ENCODE peak calls at places on chromosomes 5 and 9, in four cellular contexts. Y is AG04449; K is CD8-positive, alpha-beta T cell; L is astrocyte of the spinal cord. G is an unnamed sample.
A peak's percentile ranks its signal among the peaks of the same experiment; 100 is the strongest.

GRCh38 chr9:19799784-19800183 is 10.9 kb upstream of the SLC24A2 start:
- DNase-seq in Y (no peak), K (no peak), L (no peak), G (no peak)

GRCh38 chr5:132414634-132415377 is 45.3 kb downstream of the SLC22A5 start:
- DNase-seq in Y (no peak), K (no peak), L (peak; percentile 68), G (no peak)

GRCh38 chr9:133130721-133131244 is 9.7 kb upstream of the RALGDS start:
- DNase-seq in Y (no peak), K (peak; percentile 69), L (no peak), G (no peak)

GRCh38 chr9:14011799-14012560 is 302.0 kb downstream of the NFIB start:
- DNase-seq in Y (no peak), K (no peak), L (no peak), G (no peak)

GRCh38 chr5:40679998-40680681 is 425 bp downstream of the PTGER4 start:
- DNase-seq in Y (no peak), K (peak; percentile 42), L (no peak), G (no peak)

GRCh38 chr9:29609282-29609681 is 2036.0 kb upstream of the C9orf72 start:
- DNase-seq in Y (no peak), K (no peak), L (no peak), G (no peak)

GRCh38 chr9:81666123-81666522 is 23.2 kb downstream of the TLE1 start:
- DNase-seq in Y (no peak), K (no peak), L (no peak), G (no peak)

GRCh38 chr5:66960373-66961137 is 236.0 kb downstream of the CD180 start:
- DNase-seq in Y (no peak), K (no peak), L (peak; percentile 17), G (no peak)

GRCh38 chr9:77977210-77977611 is 54.4 kb downstream of the GNAQ start:
- DNase-seq in Y (no peak), K (peak; percentile 44), L (peak; percentile 86), G (no peak)

GRCh38 chr9:86308687-86309086 is 26.3 kb upstream of the ISCA1 start:
- DNase-seq in Y (no peak), K (no peak), L (no peak), G (no peak)

GRCh38 chr9:137423810-137424291 is 658 bp downstream of the NOXA1 start:
- DNase-seq in Y (no peak), K (no peak), L (no peak), G (no peak)

GRCh38 chr9:94918038-94918753 is 191.7 kb downstream of the AOPEP start:
- DNase-seq in Y (no peak), K (peak; percentile 11), L (no peak), G (no peak)

GRCh38 chr9:124286292-124286931 is 28.7 kb downstream of the NEK6 start:
- DNase-seq in Y (no peak), K (peak; percentile 8), L (peak; percentile 89), G (no peak)

GRCh38 chr5:82863260-82863659 is 213.9 kb downstream of the TMEM167A start:
- DNase-seq in Y (no peak), K (no peak), L (no peak), G (no peak)

GRCh38 chr5:105506692-105507277 is 1944.2 kb upstream of the NUDT12 start:
- DNase-seq in Y (no peak), K (no peak), L (peak; percentile 9), G (no peak)

GRCh38 chr5:106171132-106171531 is 1499.6 kb downstream of the EFNA5 start:
- DNase-seq in Y (no peak), K (no peak), L (no peak), G (no peak)

GRCh38 chr9:129728744-129729143 is 24.1 kb downstream of the PTGES start:
- DNase-seq in Y (no peak), K (no peak), L (no peak), G (no peak)

GRCh38 chr9:93598647-93599241 is 22.4 kb downstream of the PHF2 start:
- DNase-seq in Y (no peak), K (no peak), L (peak; percentile 53), G (no peak)

GRCh38 chr5:38307845-38308244 is 49.5 kb downstream of the EGFLAM start:
- DNase-seq in Y (no peak), K (no peak), L (no peak), G (no peak)

GRCh38 chr5:5534333-5534732 is 111.9 kb downstream of the ICE1 start:
- DNase-seq in Y (no peak), K (no peak), L (no peak), G (no peak)

GRCh38 chr5:62450259-62450658 is 37.7 kb downstream of the IPO11 start:
- DNase-seq in Y (no peak), K (no peak), L (no peak), G (no peak)

GRCh38 chr9:131663288-131663687 is 76.6 kb downstream of the RAPGEF1 start:
- DNase-seq in Y (no peak), K (no peak), L (no peak), G (no peak)

GRCh38 chr9:16023466-16023865 is 470.6 kb downstream of the CCDC171 start:
- DNase-seq in Y (no peak), K (no peak), L (peak; percentile 83), G (no peak)

GRCh38 chr5:52799983-52800393 is 12.3 kb downstream of the ITGA1 start:
- DNase-seq in Y (no peak), K (peak; percentile 97), L (peak; percentile 94), G (peak; percentile 76)

GRCh38 chr5:14428302-14429081 is 153.1 kb upstream of the OTULINL start:
- DNase-seq in Y (no peak), K (no peak), L (peak; percentile 73), G (no peak)

GRCh38 chr5:37789991-37790390 is 49.9 kb downstream of the GDNF start:
- DNase-seq in Y (no peak), K (no peak), L (no peak), G (no peak)

GRCh38 chr9:70060883-70061507 is 17.3 kb downstream of the MAMDC2 start:
- DNase-seq in Y (no peak), K (no peak), L (no peak), G (no peak)

GRCh38 chr9:98536542-98537173 is 172.1 kb downstream of the GABBR2 start:
- DNase-seq in Y (no peak), K (no peak), L (no peak), G (no peak)
- TF ChIP-seq CTCF in Y (no peak), K (no peak), L (no peak), G (no peak)

DNA sequence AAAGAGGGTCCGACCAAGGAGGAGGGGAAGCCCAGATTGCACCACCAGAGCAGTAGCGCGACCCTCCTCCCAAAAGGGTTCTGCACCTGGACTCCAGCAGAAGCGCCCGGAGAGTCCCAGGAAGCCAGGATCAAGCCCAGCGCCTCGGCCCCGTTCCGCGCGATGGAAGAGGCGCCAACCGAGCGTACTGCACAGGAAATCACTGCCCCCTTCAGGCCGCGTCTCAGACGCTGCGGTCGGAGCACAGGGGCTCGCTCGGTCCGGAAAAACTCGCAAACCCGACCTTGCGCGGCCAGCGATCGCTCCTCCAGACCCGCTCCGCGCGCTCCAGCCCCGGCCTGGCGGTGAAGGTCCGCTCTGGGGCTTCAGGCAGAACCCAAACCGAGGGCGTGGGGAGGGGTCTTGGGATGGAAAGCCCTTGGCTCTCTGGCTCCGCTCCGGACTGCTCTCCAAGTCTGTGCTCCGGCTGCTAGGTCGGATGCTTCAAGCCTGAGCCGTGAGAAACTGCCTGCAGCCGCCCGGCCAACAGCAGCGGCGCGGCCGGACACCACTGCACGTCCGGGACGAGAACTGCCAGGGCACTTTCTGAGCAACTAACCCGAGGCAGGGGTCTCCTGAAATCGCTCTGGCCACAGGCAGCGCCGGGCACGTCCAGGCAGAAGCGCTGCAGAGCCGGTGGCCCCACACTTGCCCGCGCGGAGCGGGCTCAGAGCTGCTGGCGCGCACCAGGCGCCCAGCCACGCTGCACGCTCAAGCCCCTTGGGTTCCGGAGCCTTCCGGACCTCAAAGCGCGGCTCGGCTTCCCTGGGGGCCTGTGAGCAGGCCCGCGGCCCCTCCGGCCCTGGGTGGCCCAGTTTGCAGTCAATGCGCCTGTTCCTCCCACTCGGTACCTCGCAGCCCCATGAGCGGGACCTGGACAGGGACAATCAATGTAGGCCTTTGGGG is 1.3 kb downstream of the GABBR2 start:
- DNase-seq in Y (no peak), K (no peak), L (peak; percentile 70), G (no peak)
- TF ChIP-seq CTCF in Y (peak; percentile 86), K (no peak), L (peak; percentile 73), G (no peak)

DNA sequence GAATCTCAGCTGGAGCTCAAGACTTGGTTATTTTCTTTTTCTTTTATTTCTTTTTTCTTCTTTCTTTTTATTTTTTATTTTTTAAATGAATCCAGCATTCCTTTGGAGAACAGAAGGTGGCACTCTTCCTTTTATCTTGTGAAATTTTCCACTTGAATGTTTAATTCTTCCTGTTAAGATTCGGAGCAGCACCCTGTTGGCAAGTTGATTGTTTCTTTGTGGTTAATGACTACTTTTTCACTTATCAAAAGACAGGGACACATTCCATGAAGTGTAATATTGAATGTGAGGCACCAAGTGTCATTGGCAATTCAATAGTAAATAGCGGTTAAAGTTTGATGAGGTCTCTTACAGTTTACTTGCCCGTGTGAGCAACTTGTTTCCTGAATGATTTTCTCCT is 240.5 kb upstream of the CHD1 start:
- DNase-seq in Y (no peak), K (no peak), L (peak; percentile 62), G (no peak)
- TF ChIP-seq CTCF in Y (no peak), K (no peak), L (peak; percentile 52), G (no peak)

DNA sequence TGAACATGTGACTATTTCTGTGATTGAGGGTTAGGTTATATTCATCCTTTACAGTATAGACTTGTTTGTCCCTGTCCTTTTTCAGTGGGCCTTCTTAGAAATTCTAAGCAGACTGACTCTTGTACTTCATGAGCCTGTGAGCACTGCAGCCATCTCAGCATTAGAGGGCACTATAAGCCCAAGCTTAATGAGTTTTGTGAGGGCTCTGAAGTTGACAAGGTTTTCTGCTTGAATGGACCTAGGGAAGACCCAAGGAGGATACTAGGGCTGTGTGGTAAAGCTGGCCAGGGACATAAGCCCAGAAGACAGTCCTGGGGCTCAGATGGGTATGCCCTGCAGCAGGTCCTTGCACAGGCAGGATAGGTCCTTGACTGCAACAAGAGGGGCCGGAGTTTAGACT is 126.5 kb downstream of the MRPS30 start:
- DNase-seq in Y (no peak), K (no peak), L (no peak), G (no peak)
- TF ChIP-seq CTCF in Y (no peak), K (no peak), L (no peak), G (no peak)

DNA sequence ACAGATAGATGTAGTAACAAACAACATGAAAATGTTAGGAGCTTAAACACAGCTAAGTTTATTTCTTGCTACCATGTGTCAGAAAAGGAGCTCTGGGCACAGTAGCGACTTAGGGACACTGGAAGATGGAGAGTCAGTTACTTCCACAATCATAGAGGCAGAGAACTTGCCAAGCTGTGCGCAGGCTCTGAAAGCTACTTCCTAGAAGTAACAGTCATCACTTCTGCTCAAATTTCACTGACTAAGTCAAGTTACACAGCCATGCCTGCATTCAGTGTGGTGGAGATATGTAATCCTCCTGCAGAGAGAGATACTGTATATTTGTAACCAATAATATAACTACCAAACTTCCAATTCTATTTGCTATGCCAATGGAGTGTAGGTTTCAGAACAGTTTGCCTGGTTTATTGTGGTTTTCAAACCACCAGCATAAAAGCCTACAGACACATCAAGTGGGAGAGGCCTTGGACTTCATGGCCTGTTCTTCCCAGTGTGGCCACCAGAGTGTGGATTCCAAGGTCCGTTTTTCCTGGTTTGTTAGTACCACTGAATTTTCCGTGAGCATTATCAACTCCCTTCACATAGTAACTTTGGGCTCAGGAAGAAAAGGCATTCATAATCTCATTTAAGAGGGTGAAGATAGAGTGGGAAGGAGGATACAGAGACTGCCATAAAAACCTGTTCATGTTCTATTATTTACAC is 268.1 kb downstream of the PJA2 start:
- DNase-seq in Y (no peak), K (no peak), L (peak; percentile 41), G (no peak)
- TF ChIP-seq CTCF in Y (no peak), K (no peak), L (peak; percentile 20), G (no peak)

GRCh38 chr9:91954841-91955471 is 4.9 kb upstream of the ROR2 start:
- DNase-seq in Y (peak; percentile 83), K (no peak), L (peak; percentile 78), G (peak; percentile 46)
- TF ChIP-seq CTCF in Y (peak; percentile 66), K (no peak), L (peak; percentile 84), G (no peak)

G was measured in omental fat pad.